ENCODE peak calls at places on chromosomes 16 and 17, in nine cellular contexts. S, P, O, Q, R, L, W, C and T are unnamed samples.

GRCh38 chr16:87132361-87133014 is 184.7 kb downstream of the C16orf95 start:
- DNase-seq in S (peak), P (no peak), O (peak), Q (no peak), R (no peak), L (no peak), W (no peak), C (no peak), T (peak)

GRCh38 chr16:53434436-53435065 is at the start of gene RBL2:
- DNase-seq in S (peak), P (peak), O (peak), Q (peak), R (peak), L (peak), W (no peak), C (peak), T (peak)

GRCh38 chr16:29790183-29790948 is at the start of gene KIF22:
- DNase-seq in S (peak), P (peak), O (peak), Q (peak), R (peak), L (peak), W (peak), C (peak), T (peak)

GRCh38 chr17:4204676-4205075 is 59.1 kb downstream of the ANKFY1 start:
- DNase-seq in S (peak), P (peak), O (peak), Q (no peak), R (no peak), L (no peak), W (peak), C (no peak), T (no peak)

GRCh38 chr17:75346906-75347305 is 57.7 kb upstream of the SLC25A19 start:
- DNase-seq in S (peak), P (no peak), O (no peak), Q (no peak), R (no peak), L (no peak), W (no peak), C (no peak), T (no peak)

GRCh38 chr16:58510097-58510775 is 5.1 kb upstream of the SETD6 start:
- DNase-seq in S (no peak), P (peak), O (no peak), Q (no peak), R (no peak), L (no peak), W (no peak), C (no peak), T (no peak)

GRCh38 chr17:77100009-77100408 is 40.8 kb upstream of the SEC14L1 start:
- DNase-seq in S (no peak), P (peak), O (peak), Q (peak), R (no peak), L (no peak), W (peak), C (no peak), T (peak)

GRCh38 chr17:79801156-79802038 is 4.5 kb upstream of the CBX8 start:
- DNase-seq in S (no peak), P (no peak), O (no peak), Q (no peak), R (no peak), L (peak), W (no peak), C (no peak), T (no peak)

GRCh38 chr17:43092891-43093290 is 32.3 kb downstream of the BRCA1 start:
- DNase-seq in S (peak), P (no peak), O (no peak), Q (no peak), R (no peak), L (no peak), W (no peak), C (no peak), T (no peak)

GRCh38 chr17:80152057-80152831 is 5.3 kb upstream of the EIF4A3 start:
- DNase-seq in S (peak), P (no peak), O (no peak), Q (no peak), R (no peak), L (no peak), W (no peak), C (peak), T (no peak)

GRCh38 chr17:80441133-80441578 is 26.2 kb downstream of the ENDOV start:
- DNase-seq in S (peak), P (no peak), O (no peak), Q (peak), R (peak), L (no peak), W (no peak), C (peak), T (no peak)

GRCh38 chr17:66949501-66949900 is 15.0 kb upstream of the CACNG4 start:
- DNase-seq in S (peak), P (no peak), O (no peak), Q (no peak), R (no peak), L (no peak), W (no peak), C (no peak), T (no peak)

GRCh38 chr17:4365103-4365627 is 1.3 kb downstream of the UBE2G1 start:
- DNase-seq in S (peak), P (peak), O (peak), Q (peak), R (peak), L (peak), W (peak), C (peak), T (peak)

GRCh38 chr16:19432429-19432828 is 14.7 kb downstream of the TMC5 start:
- DNase-seq in S (no peak), P (no peak), O (no peak), Q (no peak), R (no peak), L (peak), W (no peak), C (peak), T (no peak)

GRCh38 chr17:59357219-59357699 is 25.8 kb downstream of the YPEL2 start:
- DNase-seq in S (peak), P (no peak), O (no peak), Q (no peak), R (no peak), L (no peak), W (no peak), C (no peak), T (no peak)

GRCh38 chr16:29702307-29702706 is 23.3 kb downstream of the QPRT start:
- DNase-seq in S (no peak), P (peak), O (no peak), Q (no peak), R (no peak), L (no peak), W (no peak), C (peak), T (no peak)

GRCh38 chr16:88941933-88942909 is 34.8 kb downstream of the CBFA2T3 start:
- DNase-seq in S (no peak), P (peak), O (no peak), Q (peak), R (peak), L (peak), W (peak), C (peak), T (no peak)

GRCh38 chr16:69097425-69097824 is 8.0 kb upstream of the HAS3 start:
- DNase-seq in S (no peak), P (no peak), O (no peak), Q (no peak), R (no peak), L (no peak), W (no peak), C (no peak), T (no peak)

GRCh38 chr16:82987767-82988166 is 361.0 kb downstream of the CDH13 start:
- DNase-seq in S (peak), P (no peak), O (no peak), Q (no peak), R (no peak), L (no peak), W (no peak), C (no peak), T (no peak)

GRCh38 chr16:55047903-55048497 is 117.3 kb downstream of the IRX5 start:
- DNase-seq in S (no peak), P (no peak), O (no peak), Q (no peak), R (no peak), L (no peak), W (no peak), C (no peak), T (no peak)

GRCh38 chr17:81028506-81028858 is 6.5 kb upstream of the BAIAP2 start:
- DNase-seq in S (no peak), P (no peak), O (no peak), Q (no peak), R (peak), L (no peak), W (no peak), C (no peak), T (peak)

GRCh38 chr16:13999895-14000425 is 71.2 kb upstream of the MRTFB start:
- DNase-seq in S (no peak), P (no peak), O (no peak), Q (peak), R (no peak), L (no peak), W (peak), C (no peak), T (peak)

GRCh38 chr17:55198690-55199370 is 65.9 kb upstream of the HLF start:
- DNase-seq in S (no peak), P (no peak), O (no peak), Q (no peak), R (peak), L (no peak), W (no peak), C (no peak), T (no peak)

GRCh38 chr16:64993464-64993863 is 128.4 kb downstream of the CDH11 start:
- DNase-seq in S (no peak), P (no peak), O (no peak), Q (no peak), R (no peak), L (no peak), W (no peak), C (no peak), T (no peak)

GRCh38 chr16:53080345-53081031 is 25.7 kb downstream of the CHD9 start:
- DNase-seq in S (peak), P (no peak), O (peak), Q (peak), R (peak), L (no peak), W (peak), C (no peak), T (no peak)

GRCh38 chr16:26765087-26765486 is 301.6 kb upstream of the C16orf82 start:
- DNase-seq in S (no peak), P (no peak), O (no peak), Q (no peak), R (peak), L (peak), W (peak), C (peak), T (no peak)

GRCh38 chr16:87528690-87529579 is 36.1 kb upstream of the ZCCHC14 start:
- DNase-seq in S (no peak), P (no peak), O (no peak), Q (no peak), R (no peak), L (no peak), W (no peak), C (no peak), T (no peak)

GRCh38 chr17:34386925-34387550 is 24.0 kb upstream of the CCL1 start:
- DNase-seq in S (peak), P (no peak), O (no peak), Q (no peak), R (no peak), L (no peak), W (peak), C (peak), T (no peak)

GRCh38 chr16:49500211-49500610 is 126.6 kb downstream of the C16orf78 start:
- DNase-seq in S (no peak), P (peak), O (no peak), Q (no peak), R (no peak), L (no peak), W (no peak), C (no peak), T (no peak)

GRCh38 chr16:27400751-27401620 is 988 bp upstream of the IL21R start:
- DNase-seq in S (peak), P (no peak), O (no peak), Q (no peak), R (no peak), L (no peak), W (no peak), C (no peak), T (no peak)

GRCh38 chr16:56102159-56102798 is 89.0 kb upstream of the GNAO1 start:
- DNase-seq in S (peak), P (no peak), O (no peak), Q (peak), R (peak), L (no peak), W (peak), C (no peak), T (no peak)

GRCh38 chr17:82095777-82096708 is 2.0 kb downstream of the FASN start:
- DNase-seq in S (no peak), P (no peak), O (no peak), Q (no peak), R (no peak), L (peak), W (no peak), C (no peak), T (no peak)
- H3K4me3 ChIP-seq in S (peak), P (no peak), O (no peak), Q (no peak), R (peak), L (no peak), W (no peak), C (no peak), T (peak)

DNA sequence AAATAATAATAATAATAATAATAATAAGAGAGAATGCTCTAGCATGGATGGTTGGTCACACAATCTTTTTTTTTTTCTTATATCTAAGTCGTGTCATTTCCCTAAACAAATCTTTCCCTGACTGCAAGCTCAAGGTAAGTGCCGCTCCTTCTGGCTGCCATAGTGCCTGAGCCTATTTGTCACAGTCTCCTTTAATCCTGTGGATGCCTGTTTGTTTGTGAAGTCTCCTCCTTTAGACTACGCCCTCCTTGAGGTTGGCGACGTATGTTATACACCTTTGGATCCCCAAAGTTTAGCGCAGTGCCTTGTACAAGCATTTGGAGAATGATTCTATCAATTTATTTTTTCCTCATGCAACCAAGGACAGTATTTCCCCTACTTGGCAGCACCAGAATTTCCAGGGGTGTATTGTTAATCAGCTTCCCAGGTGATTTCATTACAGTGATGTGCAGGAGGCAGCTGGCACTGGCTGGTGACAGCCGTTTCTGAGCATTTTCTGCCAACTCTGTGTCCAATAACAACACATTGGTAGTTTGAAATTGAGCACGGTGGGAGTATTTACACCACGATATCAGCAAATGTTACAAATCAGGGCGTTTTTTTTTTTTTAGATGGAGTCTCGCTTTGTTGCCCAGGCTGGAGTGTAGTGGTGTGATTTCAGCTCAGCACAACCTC is 26.6 kb downstream of the TMEM238L start:
- DNase-seq in S (no peak), P (peak), O (no peak), Q (no peak), R (no peak), L (no peak), W (no peak), C (no peak), T (no peak)
- H3K4me3 ChIP-seq in S (no peak), P (no peak), O (no peak), Q (no peak), R (no peak), L (no peak), W (no peak), C (no peak), T (no peak)

GRCh38 chr17:40820228-40820838 is 2.1 kb downstream of the KRT10 start:
- DNase-seq in S (no peak), P (no peak), O (no peak), Q (no peak), R (no peak), L (no peak), W (no peak), C (no peak), T (no peak)
- H3K4me3 ChIP-seq in S (no peak), P (no peak), O (peak), Q (no peak), R (no peak), L (no peak), W (no peak), C (no peak), T (no peak)

GRCh38 chr16:84530590-84530989 is 26.1 kb upstream of the MEAK7 start:
- DNase-seq in S (no peak), P (no peak), O (no peak), Q (no peak), R (no peak), L (no peak), W (no peak), C (no peak), T (no peak)

GRCh38 chr16:84529607-84530006 is 25.1 kb upstream of the MEAK7 start:
- DNase-seq in S (no peak), P (no peak), O (no peak), Q (no peak), R (no peak), L (no peak), W (no peak), C (no peak), T (no peak)

GRCh38 chr16:84532855-84533486 is 28.5 kb upstream of the MEAK7 start:
- DNase-seq in S (no peak), P (no peak), O (no peak), Q (no peak), R (no peak), L (no peak), W (no peak), C (no peak), T (no peak)

GRCh38 chr16:84534815-84535214 is 30.4 kb upstream of the MEAK7 start:
- DNase-seq in S (no peak), P (no peak), O (no peak), Q (no peak), R (no peak), L (no peak), W (no peak), C (no peak), T (no peak)

DNA sequence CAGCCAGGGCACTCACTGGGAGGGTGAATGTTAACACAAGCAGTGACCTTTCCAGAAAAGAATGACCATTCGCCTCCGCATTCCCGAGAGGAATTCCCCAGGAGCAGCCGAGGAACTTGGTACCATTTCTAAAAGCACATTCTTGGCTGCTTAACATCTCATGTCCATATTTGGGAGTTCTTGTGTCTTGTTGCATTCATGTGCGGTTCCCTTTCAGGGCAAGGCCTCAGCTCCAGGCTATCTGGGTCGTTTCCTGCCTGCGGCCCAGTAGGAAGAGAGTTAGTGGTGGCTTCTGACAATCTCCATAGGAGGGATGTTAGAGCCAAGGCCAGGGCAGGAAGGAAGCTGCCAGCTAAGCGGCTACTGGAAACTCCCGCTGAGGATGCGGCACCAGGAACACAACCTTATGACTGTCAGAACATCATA is 27.9 kb upstream of the MEAK7 start:
- DNase-seq in S (peak), P (peak), O (peak), Q (peak), R (no peak), L (peak), W (peak), C (no peak), T (no peak)
- H3K4me3 ChIP-seq in S (no peak), P (no peak), O (no peak), Q (no peak), R (no peak), L (no peak), W (no peak), C (no peak), T (no peak)

DNA sequence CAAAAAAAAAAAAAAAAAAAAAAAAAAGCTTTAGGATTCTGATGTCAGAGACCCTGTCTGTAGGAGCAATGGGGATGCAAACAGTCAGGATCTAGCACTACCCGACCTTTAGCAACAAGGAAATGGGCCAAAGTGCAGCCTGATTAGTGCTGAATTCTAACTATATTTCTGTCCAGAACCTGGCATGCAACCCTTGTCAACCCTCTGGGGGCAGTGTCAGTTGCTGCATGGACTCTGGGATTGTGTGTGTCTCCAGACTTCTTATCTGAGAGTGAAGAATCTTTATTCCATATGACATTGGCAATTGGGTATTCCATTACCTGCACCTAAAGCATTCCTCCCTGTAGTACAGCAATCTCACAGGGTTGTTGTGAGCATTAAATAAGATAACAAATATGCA is 120.3 kb upstream of the CRHR1 start:
- DNase-seq in S (no peak), P (no peak), O (no peak), Q (no peak), R (no peak), L (no peak), W (no peak), C (no peak), T (no peak)
- H3K4me3 ChIP-seq in S (no peak), P (no peak), O (no peak), Q (no peak), R (no peak), L (no peak), W (no peak), C (no peak), T (no peak)

GRCh38 chr17:50948711-50949110 is 82.6 kb upstream of the TOB1 start:
- DNase-seq in S (no peak), P (peak), O (no peak), Q (no peak), R (no peak), L (peak), W (no peak), C (no peak), T (no peak)
- H3K4me3 ChIP-seq in S (no peak), P (no peak), O (no peak), Q (no peak), R (no peak), L (no peak), W (no peak), C (no peak), T (no peak)